ENCODE peak calls at places on chromosome X, in ten cellular contexts. Y, A, D, J, C, L, W, M, N and R are unnamed samples.
A peak's percentile ranks its signal among the peaks of the same experiment; 100 is the strongest.

GRCh38 chrX:81414630-81415029 is 212.7 kb downstream of the SH3BGRL start:
- DNase-seq in N (no peak), A (peak; percentile 0), J (no peak), D (no peak), C (no peak), Y (no peak), M (no peak), W (no peak), L (no peak), R (peak; percentile 11)

GRCh38 chrX:44918722-44919121 is 45.7 kb downstream of the KDM6A start:
- DNase-seq in A (no peak), C (no peak), W (no peak), D (no peak), N (no peak), Y (no peak), M (no peak), J (no peak), L (no peak), R (no peak)

GRCh38 chrX:148192547-148192946 is 211.4 kb downstream of the FMR1NB start:
- DNase-seq in Y (no peak), J (no peak), W (no peak), A (no peak), M (no peak), L (no peak), D (no peak), C (no peak), N (no peak), R (no peak)

GRCh38 chrX:52263417-52263816 is 78.7 kb downstream of the MAGED4 start:
- DNase-seq in L (no peak), N (no peak), D (no peak), A (no peak), M (no peak), W (no peak), C (no peak), Y (no peak), J (no peak), R (no peak)

GRCh38 chrX:68829594-68830485 is 1.0 kb downstream of the EFNB1 start:
- DNase-seq in C (no peak), M (no peak), J (no peak), N (no peak), L (no peak), D (peak; percentile 24), Y (no peak), A (no peak), W (no peak), R (peak; percentile 31)

GRCh38 chrX:82218361-82218760 is 1016.5 kb downstream of the SH3BGRL start:
- DNase-seq in C (no peak), D (peak; percentile 0), L (no peak), M (no peak), J (no peak), Y (no peak), W (no peak), A (peak; percentile 33), N (no peak), R (peak; percentile 60)

GRCh38 chrX:10513974-10514373 is 106.4 kb downstream of the MID1 start:
- DNase-seq in Y (no peak), A (peak; percentile 50), L (no peak), N (no peak), M (no peak), D (no peak), J (no peak), C (no peak), W (no peak), R (no peak)

GRCh38 chrX:100615015-100615414 is 21.6 kb downstream of the TSPAN6 start:
- DNase-seq in M (no peak), A (peak; percentile 73), N (no peak), D (peak; percentile 38), W (no peak), C (no peak), L (no peak), Y (no peak), J (peak; percentile 52), R (peak; percentile 35)

GRCh38 chrX:119573840-119574393 is 446 bp upstream of the UBE2A start:
- DNase-seq in N (no peak), C (no peak), L (no peak), Y (no peak), J (no peak), W (peak; percentile 18), M (no peak), A (peak; percentile 26), D (no peak), R (peak; percentile 23)

GRCh38 chrX:65587616-65588526 is 53.3 kb upstream of the LAS1L start:
- DNase-seq in C (no peak), W (peak; percentile 56), M (peak; percentile 78), L (no peak), Y (peak; percentile 80), D (peak; percentile 88), A (peak; percentile 45), N (no peak), J (no peak), R (peak; percentile 74)

GRCh38 chrX:1507511-1508463 is 29.2 kb downstream of the P2RY8 start:
- DNase-seq in W (no peak), C (peak; percentile 87), N (no peak), Y (peak; percentile 67), A (no peak), L (no peak), J (no peak), D (peak; percentile 37), M (no peak), R (no peak)

GRCh38 chrX:101550362-101550761 is at the start of gene ARMCX1:
- DNase-seq in L (peak; percentile 37), A (peak; percentile 14), D (peak; percentile 54), J (peak; percentile 29), N (no peak), M (peak; percentile 49), C (peak; percentile 80), Y (peak; percentile 79), W (peak; percentile 74), R (no peak)

GRCh38 chrX:77597090-77597489 is 149.9 kb downstream of the FGF16 start:
- DNase-seq in A (peak; percentile 65), W (no peak), L (no peak), Y (no peak), C (no peak), J (peak; percentile 2), M (no peak), D (no peak), N (no peak), R (peak; percentile 8)

GRCh38 chrX:144790148-144790547 is 457.2 kb upstream of the SPANXN1 start:
- DNase-seq in A (no peak), Y (no peak), W (no peak), D (no peak), J (no peak), L (no peak), N (no peak), M (no peak), C (no peak), R (peak; percentile 19)

GRCh38 chrX:109863811-109864210 is 130.8 kb upstream of the ACSL4 start:
- DNase-seq in Y (no peak), N (no peak), L (no peak), D (no peak), C (no peak), A (no peak), M (no peak), W (no peak), J (no peak), R (no peak)

GRCh38 chrX:17078031-17078730 is 131.7 kb downstream of the REPS2 start:
- DNase-seq in L (no peak), W (no peak), J (no peak), N (no peak), M (no peak), Y (no peak), D (no peak), C (no peak), A (peak; percentile 35), R (peak; percentile 28)

GRCh38 chrX:149151805-149152757 is 353.0 kb downstream of the IDS start:
- DNase-seq in A (peak; percentile 20), M (no peak), W (no peak), J (peak; percentile 21), D (no peak), N (no peak), C (no peak), Y (no peak), L (no peak), R (no peak)

GRCh38 chrX:9707306-9708015 is 58.2 kb downstream of the GPR143 start:
- DNase-seq in N (no peak), L (no peak), D (no peak), Y (no peak), W (no peak), J (no peak), M (no peak), A (peak; percentile 7), C (no peak), R (no peak)

GRCh38 chrX:38275615-38276014 is 51.7 kb downstream of the RPGR start:
- DNase-seq in C (no peak), N (no peak), M (no peak), Y (no peak), A (peak; percentile 91), W (no peak), J (peak; percentile 29), L (no peak), D (no peak), R (no peak)

GRCh38 chrX:153370293-153371055 is 30.7 kb downstream of the PNMA6E start:
- DNase-seq in N (no peak), C (no peak), W (no peak), J (no peak), A (no peak), Y (no peak), D (no peak), M (no peak), L (no peak), R (no peak)

GRCh38 chrX:50495616-50496015 is 25.0 kb upstream of the DGKK start:
- DNase-seq in J (no peak), A (peak; percentile 1), L (no peak), D (no peak), M (no peak), N (no peak), C (no peak), W (no peak), Y (peak; percentile 57), R (no peak)

GRCh38 chrX:138775501-138775900 is 64.0 kb upstream of the FGF13 start:
- DNase-seq in L (no peak), Y (no peak), W (no peak), M (no peak), J (no peak), N (no peak), A (peak; percentile 46), C (no peak), D (no peak), R (peak; percentile 54)

GRCh38 chrX:51361251-51361650 is 28.6 kb downstream of the NUDT10 start:
- DNase-seq in C (no peak), N (no peak), M (no peak), W (no peak), J (no peak), Y (no peak), L (no peak), A (no peak), D (no peak), R (no peak)

GRCh38 chrX:128020701-128021100 is 31.5 kb downstream of the ACTRT1 start:
- DNase-seq in J (no peak), W (no peak), N (no peak), D (no peak), Y (no peak), M (no peak), L (no peak), C (no peak), A (peak; percentile 82), R (peak; percentile 55)

GRCh38 chrX:72094894-72095293 is 36.8 kb downstream of the RTL5 start:
- DNase-seq in C (peak; percentile 84), W (no peak), M (peak; percentile 44), J (no peak), Y (no peak), L (peak; percentile 1), N (peak; percentile 28), A (no peak), D (peak; percentile 37), R (peak; percentile 19)

GRCh38 chrX:129540725-129541184 is 696 bp downstream of the OCRL start:
- DNase-seq in L (no peak), Y (peak; percentile 59), C (no peak), D (peak; percentile 66), M (peak; percentile 31), A (peak; percentile 34), W (peak; percentile 4), J (no peak), N (no peak), R (peak; percentile 57)

GRCh38 chrX:13250831-13251612 is 68.8 kb downstream of the ATXN3L start:
- DNase-seq in D (no peak), C (no peak), J (peak; percentile 65), W (no peak), N (no peak), L (no peak), Y (no peak), M (no peak), A (no peak), R (no peak)